ENCODE peak calls at places on chromosomes 11 and 22, in six cellular contexts. M, G, J, F, R and K are unnamed samples.

GRCh38 chr11:7513210-7514098 is at the start of gene PPFIBP2:
- DNase-seq in M (peak), G (no peak), J (peak), F (peak), R (peak), K (peak)

GRCh38 chr11:116578971-116579687 is 193.7 kb downstream of the BUD13 start:
- DNase-seq in M (no peak), G (no peak), J (no peak), F (no peak), R (no peak), K (peak)

GRCh38 chr11:56906683-56907148 is 82.0 kb upstream of the OR5AK2 start:
- DNase-seq in M (no peak), G (no peak), J (no peak), F (no peak), R (no peak), K (no peak)

GRCh38 chr11:65498042-65498726 is 661 bp upstream of the MALAT1 start:
- DNase-seq in M (peak), G (no peak), J (no peak), F (peak), R (no peak), K (peak)

GRCh38 chr11:6862961-6863360 is at the start of gene OR10A2:
- DNase-seq in M (no peak), G (no peak), J (no peak), F (no peak), R (no peak), K (peak)

GRCh38 chr11:65414776-65415498 is 7.7 kb upstream of the NEAT1 start:
- DNase-seq in M (no peak), G (no peak), J (no peak), F (no peak), R (peak), K (peak)

GRCh38 chr11:27319065-27319464 is 44.0 kb downstream of the CCDC34 start:
- DNase-seq in M (no peak), G (no peak), J (no peak), F (no peak), R (no peak), K (peak)

GRCh38 chr11:61090982-61091372 is 11.3 kb upstream of the CD5 start:
- DNase-seq in M (no peak), G (no peak), J (no peak), F (no peak), R (no peak), K (no peak)

GRCh38 chr11:10605941-10606381 is 37.5 kb upstream of the LYVE1 start:
- DNase-seq in M (no peak), G (no peak), J (peak), F (peak), R (no peak), K (peak)

GRCh38 chr11:107218123-107219084 is 200.1 kb upstream of the GUCY1A2 start:
- DNase-seq in M (no peak), G (no peak), J (no peak), F (no peak), R (no peak), K (no peak)

GRCh38 chr11:38680166-38680565 is 2082.1 kb upstream of the RAG2 start:
- DNase-seq in M (no peak), G (no peak), J (no peak), F (no peak), R (no peak), K (no peak)

GRCh38 chr11:69663326-69663725 is 11.8 kb downstream of the LTO1 start:
- DNase-seq in M (no peak), G (no peak), J (peak), F (no peak), R (no peak), K (no peak)

GRCh38 chr11:79937935-79938334 is 497.1 kb upstream of the TENM4 start:
- DNase-seq in M (no peak), G (no peak), J (no peak), F (peak), R (no peak), K (peak)

GRCh38 chr22:29443452-29443851 is 5.1 kb downstream of the RFPL1 start:
- DNase-seq in M (no peak), G (no peak), J (no peak), F (no peak), R (no peak), K (peak)

GRCh38 chr22:35616043-35616442 is 1.1 kb downstream of the MB start:
- DNase-seq in M (no peak), G (no peak), J (no peak), F (no peak), R (no peak), K (no peak)

GRCh38 chr11:66183581-66184048 is 84.8 kb upstream of the RAB1B start:
- DNase-seq in M (no peak), G (no peak), J (no peak), F (no peak), R (no peak), K (no peak)

GRCh38 chr22:39242809-39243442 is 1.9 kb downstream of the PDGFB start:
- DNase-seq in M (no peak), G (no peak), J (no peak), F (no peak), R (peak), K (no peak)

GRCh38 chr11:15180212-15180814 is 65.6 kb downstream of the INSC start:
- DNase-seq in M (no peak), G (no peak), J (no peak), F (no peak), R (no peak), K (peak)

GRCh38 chr11:107505667-107506066 is 48.0 kb upstream of the CWF19L2 start:
- DNase-seq in M (no peak), G (no peak), J (no peak), F (no peak), R (no peak), K (no peak)

GRCh38 chr11:130631119-130631518 is 182.7 kb downstream of the ADAMTS15 start:
- DNase-seq in M (no peak), G (no peak), J (no peak), F (peak), R (no peak), K (peak)

GRCh38 chr11:67119577-67120391 is 721 bp downstream of the KDM2A start:
- DNase-seq in M (peak), G (no peak), J (peak), F (no peak), R (no peak), K (no peak)

GRCh38 chr22:40855960-40856512 is 403 bp downstream of the ST13 start:
- DNase-seq in M (no peak), G (no peak), J (peak), F (peak), R (no peak), K (peak)

GRCh38 chr11:2772544-2773031 is 72.8 kb upstream of the KCNQ1OT1 start:
- DNase-seq in M (no peak), G (peak), J (peak), F (peak), R (no peak), K (no peak)

GRCh38 chr11:15062631-15063030 is 10.8 kb upstream of the CALCB start:
- DNase-seq in M (no peak), G (no peak), J (no peak), F (no peak), R (no peak), K (no peak)

GRCh38 chr11:112540261-112540660 is 279.6 kb upstream of the PLET1 start:
- DNase-seq in M (no peak), G (no peak), J (no peak), F (no peak), R (no peak), K (no peak)

GRCh38 chr22:33401291-33401690 is 343.1 kb upstream of the SYN3 start:
- DNase-seq in M (no peak), G (peak), J (no peak), F (peak), R (no peak), K (peak)

GRCh38 chr11:68204402-68204801 is 8.7 kb downstream of the KMT5B start:
- DNase-seq in M (no peak), G (no peak), J (peak), F (no peak), R (no peak), K (no peak)
- H3K4me3 ChIP-seq in M (no peak), G (no peak), J (no peak), F (no peak), R (no peak), K (no peak)

GRCh38 chr11:46588131-46588530 is 5.7 kb downstream of the AMBRA1 start:
- DNase-seq in M (no peak), G (peak), J (no peak), F (peak), R (no peak), K (no peak)

GRCh38 chr11:46594383-46594718 is 528 bp upstream of the AMBRA1 start:
- DNase-seq in M (no peak), G (no peak), J (no peak), F (no peak), R (no peak), K (no peak)

GRCh38 chr11:46588915-46589314 is 4.9 kb downstream of the AMBRA1 start:
- DNase-seq in M (no peak), G (no peak), J (no peak), F (no peak), R (no peak), K (no peak)

GRCh38 chr11:46593550-46594382 is at the start of gene AMBRA1:
- DNase-seq in M (peak), G (peak), J (peak), F (peak), R (peak), K (peak)

DNA sequence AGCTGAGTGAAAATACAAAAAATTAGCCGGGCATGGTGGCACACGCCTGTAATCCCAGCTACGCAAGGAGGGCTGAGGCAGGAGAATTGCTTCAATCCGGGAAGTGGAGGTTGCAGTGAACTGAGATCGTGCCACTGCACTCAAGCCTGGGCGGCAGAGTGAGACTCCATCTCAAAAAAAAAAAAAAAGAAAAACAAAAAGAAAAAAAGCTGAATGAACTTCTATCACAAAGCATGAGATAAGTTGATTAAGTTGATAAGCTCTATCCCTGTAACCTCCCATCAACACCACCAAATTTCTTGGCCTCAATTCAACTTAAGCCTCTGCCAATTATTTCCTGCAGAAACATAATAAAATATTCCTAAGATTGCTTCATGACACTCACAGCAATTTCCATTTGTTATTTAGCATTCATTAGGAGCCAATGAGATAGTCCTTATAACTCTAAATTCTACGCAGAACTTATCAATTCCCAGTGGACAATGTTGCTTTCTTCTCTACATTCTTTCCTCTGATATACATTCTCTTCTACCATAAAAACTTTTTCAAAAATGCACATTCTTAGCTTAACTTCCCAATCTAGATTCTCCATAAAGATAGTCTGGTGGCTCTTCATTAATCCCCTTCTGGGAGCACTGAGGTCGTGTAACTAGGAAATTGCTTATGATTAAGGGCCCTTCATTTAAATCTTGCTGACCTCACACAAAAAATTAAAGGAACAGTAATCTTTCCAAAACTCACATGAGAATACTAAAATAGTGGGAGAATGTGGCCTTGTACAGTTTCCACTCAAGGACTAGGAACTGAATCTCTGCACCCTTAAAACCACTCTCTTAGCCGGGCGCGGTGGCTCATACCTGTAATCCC is 2.9 kb downstream of the AMBRA1 start:
- DNase-seq in M (no peak), G (no peak), J (no peak), F (no peak), R (no peak), K (no peak)
- TF ChIP-seq CTCF in M (no peak), G (no peak), J (no peak), F (no peak), R (no peak), K (no peak)

GRCh38 chr11:43360361-43361032 is 1.8 kb downstream of the TTC17 start:
- DNase-seq in M (no peak), G (no peak), J (no peak), F (peak), R (no peak), K (peak)
- H3K4me3 ChIP-seq in M (no peak), G (peak), J (peak), F (peak), R (peak), K (peak)

GRCh38 chr22:22552630-22553029 is 6.4 kb downstream of the PRAME start:
- DNase-seq in M (no peak), G (no peak), J (no peak), F (no peak), R (no peak), K (no peak)
- TF ChIP-seq CTCF in M (no peak), G (no peak), J (no peak), F (no peak), R (no peak), K (no peak)

GRCh38 chr11:133206313-133207005 is 325.8 kb downstream of the OPCML start:
- DNase-seq in M (no peak), G (no peak), J (no peak), F (no peak), R (no peak), K (no peak)
- H3K4me3 ChIP-seq in M (no peak), G (no peak), J (no peak), F (no peak), R (no peak), K (no peak)

DNA sequence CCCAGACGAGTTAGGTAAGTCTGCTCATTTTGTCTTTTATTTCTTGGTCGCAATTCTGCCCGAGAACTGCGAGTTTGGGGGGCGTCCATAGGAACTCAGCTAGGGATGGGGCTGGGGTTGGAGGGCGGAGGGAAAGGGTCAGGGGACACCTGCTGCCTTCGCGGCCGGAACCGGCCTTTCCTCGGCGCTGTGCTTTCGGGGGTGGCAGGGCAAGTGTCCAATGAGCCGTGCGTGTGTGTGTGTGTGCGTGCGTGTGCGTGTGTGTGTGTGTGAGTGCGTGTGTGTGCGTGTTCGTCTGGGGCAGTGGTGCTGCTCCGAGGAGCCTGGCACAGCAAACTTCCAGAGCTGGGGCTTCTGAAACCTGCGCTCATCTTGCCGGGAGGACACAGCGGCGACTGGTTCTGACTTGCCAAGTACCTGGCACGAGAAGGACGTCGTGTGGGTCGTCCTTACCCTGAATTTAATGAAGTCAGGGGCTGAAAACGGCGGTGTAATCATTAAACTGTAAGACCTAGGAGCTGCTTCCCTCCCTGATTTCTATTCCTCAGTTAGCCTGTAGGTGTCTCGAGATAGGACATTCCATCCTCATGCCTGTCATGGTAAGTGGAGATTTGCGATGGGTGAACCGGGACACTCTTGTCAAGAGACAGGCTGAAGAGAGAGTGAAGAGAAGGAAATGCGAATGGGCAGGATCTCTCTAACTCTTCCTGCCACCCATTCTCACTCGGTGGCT is 27.0 kb upstream of the AMOTL1 start:
- DNase-seq in M (no peak), G (no peak), J (no peak), F (peak), R (peak), K (peak)
- TF ChIP-seq CTCF in M (no peak), G (peak), J (peak), F (peak), R (peak), K (peak)

GRCh38 chr11:22703040-22703439 is 36.6 kb downstream of the GAS2 start:
- DNase-seq in M (no peak), G (peak), J (no peak), F (peak), R (no peak), K (peak)
- H3K4me3 ChIP-seq in M (no peak), G (no peak), J (no peak), F (no peak), R (no peak), K (no peak)

DNA sequence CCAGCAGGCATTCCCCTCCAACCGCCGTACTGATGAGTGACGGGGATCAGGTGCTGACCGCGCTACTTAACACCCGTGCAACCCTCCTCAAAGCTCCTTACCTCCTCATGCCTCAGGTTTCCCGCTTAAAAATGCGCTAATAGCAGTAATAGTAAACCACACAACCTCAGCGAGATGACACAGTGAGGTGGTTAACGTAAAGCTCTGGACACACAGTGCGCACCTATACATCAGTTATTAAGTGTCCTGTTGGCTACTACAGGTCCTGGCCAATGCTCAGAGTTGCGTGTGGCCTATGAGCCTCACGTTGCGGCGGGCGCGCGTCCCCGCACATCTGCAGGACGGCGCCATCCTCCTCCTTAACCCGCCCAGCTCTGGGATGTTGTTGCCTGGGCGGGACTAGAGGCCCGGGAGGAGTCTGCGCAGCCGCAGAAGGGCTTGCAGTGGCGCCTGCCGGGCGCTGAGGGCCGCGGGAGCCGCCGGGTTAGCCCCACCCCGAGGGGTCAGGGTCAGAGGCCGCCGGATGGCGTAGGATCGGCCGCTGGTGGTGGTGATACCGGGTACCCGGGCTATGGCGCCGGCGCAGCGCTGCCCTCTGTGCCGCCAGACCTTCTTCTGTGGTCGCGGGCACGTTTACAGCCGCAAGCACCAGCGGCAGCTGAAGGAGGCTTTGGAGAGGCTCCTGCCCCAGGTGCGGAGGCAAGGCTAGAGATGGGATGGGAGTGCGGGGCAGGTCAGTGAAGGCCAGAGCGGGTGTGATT is at the start of gene CENATAC:
- DNase-seq in M (peak), G (peak), J (peak), F (peak), R (peak), K (peak)
- TF ChIP-seq CTCF in M (no peak), G (peak), J (peak), F (no peak), R (peak), K (peak)

DNA sequence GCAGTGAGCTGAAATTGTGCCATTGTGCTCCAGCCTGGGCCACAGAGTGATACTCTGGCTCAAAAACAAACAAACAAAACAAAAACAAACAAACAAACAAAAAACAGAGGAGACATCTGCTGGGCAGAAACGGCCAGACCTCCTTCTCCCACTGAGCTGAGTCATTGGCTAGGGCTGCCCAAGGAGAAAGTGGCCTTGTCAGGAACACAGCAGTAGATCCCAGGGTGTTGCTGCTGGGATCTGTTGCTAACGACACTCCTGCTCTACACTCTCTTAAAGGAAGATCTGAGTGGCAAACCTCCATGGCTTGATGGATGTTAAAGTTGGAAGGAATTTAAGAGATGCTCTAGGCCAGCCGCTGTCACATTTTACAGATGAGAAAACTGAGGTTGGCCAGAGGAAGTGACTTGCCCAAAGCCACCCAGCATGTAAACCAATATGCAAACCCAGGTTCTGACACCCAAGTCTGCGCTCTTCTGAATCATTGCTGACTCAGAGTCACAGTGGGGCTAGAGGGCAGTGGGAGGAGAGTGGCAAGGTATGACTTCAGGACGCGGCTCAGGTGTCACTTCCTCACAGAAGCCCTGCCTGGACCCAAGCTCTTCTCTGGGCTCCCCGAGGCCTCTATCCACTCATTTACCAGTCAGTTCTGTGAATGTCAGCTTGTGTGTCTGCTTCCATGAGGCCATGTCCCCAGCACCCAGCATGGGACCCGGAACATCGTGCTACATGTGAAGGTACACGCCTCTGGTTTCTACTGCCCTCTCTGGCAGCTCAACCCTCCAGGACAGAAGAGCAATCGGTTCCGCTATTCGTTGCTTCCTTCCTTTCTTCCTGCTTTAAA is 11.3 kb upstream of the GDPD5 start:
- DNase-seq in M (peak), G (no peak), J (no peak), F (no peak), R (no peak), K (no peak)
- H3K4me3 ChIP-seq in M (no peak), G (no peak), J (no peak), F (no peak), R (no peak), K (no peak)